ENCODE peak calls at places on chromosomes 5 and 9, in ten cellular contexts. L is KG1; F is HuH-7.5; M is AG09319; U is stimulated activated CD4-positive, alpha-beta T cell treated with anti-CD3 and anti-CD28 coated beads, Interleukin-1b, Interleukin-23, amount 100 ng/mL, for 1 hour; Z is frontal cortex; J is mesothelial cell of epicardium; R is activated T-cell treated with anti-CD3 and anti-CD28 coated beads, Interleukin-2, amount 50 U/mL, for 72 hours; X is T-helper 2 cell; G is stimulated activated CD8-positive, alpha-beta memory T cell treated with anti-CD3 and anti-CD28 coated beads, Interleukin-4, amount 100 ng/mL, for 48 hours. A is an unnamed sample.

GRCh38 chr9:131748411-131748955 is 8.6 kb upstream of the RAPGEF1 start:
- DNase-seq in L (no peak), X (no peak), M (no peak), G (no peak), U (no peak), R (no peak), F (no peak), Z (no peak), J (no peak), A (no peak)

GRCh38 chr5:96651948-96652753 is 10.0 kb upstream of the CAST start:
- DNase-seq in J (no peak), F (no peak), G (no peak), U (no peak), R (peak; percentile 3), X (no peak), L (no peak), M (no peak), Z (no peak), A (no peak)

GRCh38 chr9:88052446-88052845 is 78.1 kb upstream of the CDK20 start:
- DNase-seq in J (no peak), M (no peak), X (no peak), L (no peak), G (no peak), U (no peak), R (no peak), Z (no peak), F (no peak), A (no peak)

GRCh38 chr9:131402738-131403492 is 9.0 kb downstream of the PRRC2B start:
- DNase-seq in L (no peak), R (no peak), J (no peak), M (peak; percentile 70), G (no peak), U (no peak), X (no peak), Z (peak; percentile 70), F (no peak), A (peak; percentile 91)

GRCh38 chr5:1298067-1298551 is 3.2 kb upstream of the TERT start:
- DNase-seq in L (no peak), F (no peak), X (no peak), M (no peak), Z (no peak), J (no peak), R (no peak), U (no peak), G (no peak), A (no peak)

GRCh38 chr5:80964919-80965318 is 4.8 kb downstream of the RASGRF2 start:
- DNase-seq in R (no peak), M (no peak), F (no peak), U (no peak), J (no peak), Z (no peak), G (no peak), X (no peak), L (no peak), A (no peak)

GRCh38 chr9:133973111-133973790 is 18.9 kb downstream of the VAV2 start:
- DNase-seq in M (no peak), X (no peak), Z (no peak), R (no peak), L (no peak), J (no peak), F (no peak), G (no peak), U (no peak), A (no peak)

GRCh38 chr5:10381805-10382204 is 28.3 kb downstream of the MARCHF6 start:
- DNase-seq in G (no peak), Z (no peak), U (no peak), L (no peak), R (no peak), M (no peak), X (no peak), F (no peak), J (no peak), A (no peak)

GRCh38 chr5:531101-531748 is 7.0 kb upstream of the SLC9A3 start:
- DNase-seq in R (no peak), J (no peak), Z (no peak), G (no peak), F (no peak), U (no peak), X (no peak), L (no peak), M (no peak), A (no peak)

GRCh38 chr5:160260881-160261815 is 31.8 kb downstream of the FABP6 start:
- DNase-seq in M (no peak), R (no peak), Z (peak; percentile 28), G (no peak), L (no peak), J (peak; percentile 46), U (no peak), F (peak; percentile 74), X (no peak), A (peak; percentile 91)

GRCh38 chr5:153831976-153832375 is 206.7 kb downstream of the FAM114A2 start:
- DNase-seq in X (no peak), M (no peak), R (no peak), L (no peak), U (no peak), G (no peak), Z (no peak), J (no peak), F (no peak), A (peak; percentile 27)

GRCh38 chr5:76809141-76809540 is 9.7 kb upstream of the F2RL1 start:
- DNase-seq in G (no peak), F (no peak), X (no peak), M (no peak), U (no peak), R (no peak), L (no peak), Z (no peak), J (no peak), A (no peak)

GRCh38 chr9:70601000-70601929 is 186.8 kb upstream of the KLF9 start:
- DNase-seq in F (no peak), J (peak; percentile 75), Z (peak; percentile 55), R (no peak), G (no peak), L (no peak), U (no peak), X (no peak), M (peak; percentile 99), A (peak; percentile 98)

GRCh38 chr5:137350791-137351190 is 148.3 kb downstream of the SPOCK1 start:
- DNase-seq in L (no peak), R (no peak), M (no peak), F (no peak), G (no peak), Z (no peak), U (no peak), X (no peak), J (no peak), A (no peak)

GRCh38 chr5:68407312-68408239 is 192.0 kb downstream of the PIK3R1 start:
- DNase-seq in J (no peak), M (no peak), L (no peak), F (no peak), U (no peak), R (no peak), X (no peak), G (no peak), Z (no peak), A (no peak)

GRCh38 chr9:83362341-83362995 is 175.7 kb downstream of the FRMD3 start:
- DNase-seq in R (no peak), Z (no peak), G (no peak), F (no peak), X (no peak), J (no peak), L (no peak), U (no peak), M (no peak), A (no peak)

GRCh38 chr5:149422429-149423286 is 43.6 kb upstream of the IL17B start:
- DNase-seq in L (no peak), R (no peak), X (no peak), M (no peak), U (no peak), Z (no peak), J (peak; percentile 76), G (no peak), F (no peak), A (peak; percentile 89)

GRCh38 chr5:134651531-134651930 is 2.9 kb downstream of the SEC24A start:
- DNase-seq in R (no peak), X (no peak), U (no peak), Z (no peak), F (no peak), L (no peak), J (no peak), M (no peak), G (no peak), A (no peak)

GRCh38 chr9:78973906-78974305 is 597.9 kb upstream of the TLE4 start:
- DNase-seq in G (no peak), L (no peak), X (no peak), U (no peak), F (no peak), J (no peak), Z (no peak), R (no peak), M (peak; percentile 27), A (no peak)

A was measured in testis.